ENCODE peak calls at places on chromosomes 5 and 9, in six cellular contexts. N, O, I, L, H and J are unnamed samples.

GRCh38 chr5:149371296-149371962 is 7.7 kb downstream of the IL17B start:
- DNase-seq in O (no peak), H (peak; percentile 41), N (peak; percentile 80), L (peak; percentile 83), I (peak; percentile 68), J (peak; percentile 34)

GRCh38 chr9:106915851-106916250 is 52.9 kb downstream of the ZNF462 start:
- DNase-seq in O (no peak), H (no peak), L (no peak), N (no peak), I (no peak), J (no peak)

GRCh38 chr5:82346376-82347212 is 68.4 kb upstream of the RPS23 start:
- DNase-seq in O (no peak), L (no peak), N (no peak), I (no peak), H (no peak), J (no peak)

GRCh38 chr5:170147051-170147785 is 41.5 kb downstream of the FOXI1 start:
- DNase-seq in I (no peak), L (no peak), O (no peak), H (no peak), N (no peak), J (no peak)

GRCh38 chr5:142095035-142095434 is 13.5 kb upstream of the NDFIP1 start:
- DNase-seq in H (no peak), O (no peak), I (peak; percentile 11), L (no peak), N (no peak), J (no peak)

GRCh38 chr9:111851536-111851935 is 45.1 kb upstream of the UGCG start:
- DNase-seq in I (no peak), L (no peak), O (no peak), N (no peak), H (peak; percentile 22), J (peak; percentile 84)

GRCh38 chr9:70561111-70561510 is 146.7 kb upstream of the KLF9 start:
- DNase-seq in I (no peak), N (no peak), L (no peak), H (no peak), O (no peak), J (no peak)

GRCh38 chr5:74241751-74242140 is 398.8 kb downstream of the ENC1 start:
- DNase-seq in L (no peak), N (no peak), I (no peak), O (no peak), H (no peak), J (peak; percentile 95)

GRCh38 chr5:39599721-39600431 is 175.1 kb upstream of the DAB2 start:
- DNase-seq in I (no peak), N (no peak), L (peak; percentile 15), H (peak; percentile 86), O (no peak), J (peak; percentile 25)

GRCh38 chr9:99103505-99103904 is 1.4 kb upstream of the TGFBR1 start:
- DNase-seq in N (no peak), L (peak; percentile 52), I (no peak), O (no peak), H (no peak), J (peak; percentile 26)

GRCh38 chr9:110217656-110218099 is 9.7 kb upstream of the C9orf152 start:
- DNase-seq in N (no peak), H (peak; percentile 40), L (peak; percentile 52), O (peak; percentile 8), I (no peak), J (no peak)

GRCh38 chr9:70261131-70261870 is 2.5 kb downstream of the SMC5 start:
- DNase-seq in O (no peak), L (no peak), H (no peak), N (no peak), I (no peak), J (no peak)

GRCh38 chr9:121889990-121890563 is 203.0 kb downstream of the TTLL11 start:
- DNase-seq in H (peak; percentile 30), O (no peak), L (no peak), I (no peak), N (no peak), J (no peak)

GRCh38 chr9:110101531-110102161 is 106.3 kb downstream of the C9orf152 start:
- DNase-seq in N (no peak), H (no peak), O (no peak), I (no peak), L (no peak), J (no peak)

GRCh38 chr5:117615226-117615625 is 1040.6 kb upstream of the SEMA6A start:
- DNase-seq in L (no peak), N (no peak), O (no peak), I (no peak), H (no peak), J (no peak)

GRCh38 chr5:60382761-60383160 is 317.2 kb downstream of the DEPDC1B start:
- DNase-seq in I (no peak), L (no peak), O (no peak), H (peak; percentile 17), N (no peak), J (peak; percentile 9)

GRCh38 chr5:122421379-122422081 is 109.5 kb downstream of the SNCAIP start:
- DNase-seq in H (no peak), L (no peak), I (no peak), O (no peak), N (no peak), J (no peak)

GRCh38 chr5:173848986-173849596 is 39.1 kb upstream of the CPEB4 start:
- DNase-seq in H (no peak), L (no peak), I (no peak), N (no peak), O (no peak), J (peak; percentile 13)

GRCh38 chr5:109844695-109845094 is 155.0 kb downstream of the MAN2A1 start:
- DNase-seq in O (no peak), L (no peak), N (no peak), I (no peak), H (peak; percentile 50), J (no peak)

GRCh38 chr5:164203581-164204225 is 698.3 kb downstream of the MAT2B start:
- DNase-seq in I (no peak), O (no peak), N (no peak), L (no peak), H (no peak), J (peak; percentile 1)
- H3K27ac ChIP-seq in I (no peak overlapping the region), O (no peak overlapping the region), N (no peak overlapping the region), L (no peak overlapping the region), H (no peak overlapping the region), J (no peak overlapping the region)

GRCh38 chr5:168111433-168111832 is 180.0 kb upstream of the WWC1 start:
- DNase-seq in O (no peak), N (no peak), I (no peak), H (no peak), L (no peak), J (no peak)

GRCh38 chr5:168110384-168110783 is 181.1 kb upstream of the WWC1 start:
- DNase-seq in N (no peak), L (no peak), O (no peak), H (no peak), I (no peak), J (no peak)

GRCh38 chr5:168117469-168117868 is 174.0 kb upstream of the WWC1 start:
- DNase-seq in H (no peak), I (no peak), O (no peak), N (no peak), L (no peak), J (no peak)

GRCh38 chr5:168118042-168118668 is 173.3 kb upstream of the WWC1 start:
- DNase-seq in N (no peak), O (no peak), H (no peak), L (peak; percentile 65), I (no peak), J (no peak)

GRCh38 chr5:168114444-168115017 is 176.9 kb upstream of the WWC1 start:
- DNase-seq in I (no peak), H (peak; percentile 31), L (peak; percentile 66), N (no peak), O (no peak), J (peak; percentile 20)
- TF ChIP-seq CTCF in I (peak; percentile 19), H (peak; percentile 85), L (peak; percentile 78), N (no peak), O (peak; percentile 53), J (peak; percentile 81)

GRCh38 chr9:127942152-127943010 is 4.7 kb upstream of the DPM2 start:
- DNase-seq in O (no peak), I (peak; percentile 47), H (peak; percentile 39), L (peak; percentile 83), N (peak; percentile 86), J (no peak)
- H3K27ac ChIP-seq in O (no peak overlapping the region), I (peak overlapping the region; percentile 13), H (no peak overlapping the region), L (no peak overlapping the region), N (no peak overlapping the region), J (no peak overlapping the region)

GRCh38 chr9:2228132-2228531 is 213.0 kb downstream of the SMARCA2 start:
- DNase-seq in O (no peak), L (peak; percentile 67), N (no peak), I (no peak), H (no peak), J (no peak)
- TF ChIP-seq CTCF in O (peak; percentile 28), L (peak; percentile 71), N (no peak), I (no peak), H (peak; percentile 60), J (peak; percentile 59)

GRCh38 chr5:71887680-71888079 is 168.6 kb downstream of the CARTPT start:
- DNase-seq in N (no peak), O (peak; percentile 62), H (peak; percentile 79), L (peak; percentile 54), I (no peak), J (peak; percentile 63)

GRCh38 chr5:71880531-71880930 is 161.5 kb downstream of the CARTPT start:
- DNase-seq in I (no peak), H (no peak), N (no peak), L (no peak), O (no peak), J (no peak)

GRCh38 chr5:71884926-71885325 is 165.9 kb downstream of the CARTPT start:
- DNase-seq in O (no peak), L (no peak), N (no peak), H (no peak), I (no peak), J (no peak)

GRCh38 chr5:71882826-71883744 is 164.0 kb downstream of the CARTPT start:
- DNase-seq in I (no peak), L (no peak), H (peak; percentile 14), N (no peak), O (no peak), J (no peak)

GRCh38 chr5:71883745-71884103 is 164.6 kb downstream of the CARTPT start:
- DNase-seq in N (no peak), L (no peak), H (no peak), O (no peak), I (no peak), J (no peak)
- H3K27ac ChIP-seq in N (no peak overlapping the region), L (no peak overlapping the region), H (no peak overlapping the region), O (peak overlapping the region; percentile 21), I (no peak overlapping the region), J (no peak overlapping the region)